ENCODE peak calls at places on chromosomes 12 and 14, in five cellular contexts. H is tibial nerve, A is AG10803, K is cardiac fibroblast, Z is testis. M is an unnamed sample.
A peak's percentile ranks its signal among the peaks of the same experiment; 100 is the strongest.

GRCh38 chr14:92323031-92323915 is at the start of gene SLC24A4:
- DNase-seq in A (no peak), H (no peak), K (peak; percentile 9), Z (peak; percentile 67), M (no peak)

GRCh38 chr14:68467425-68467824 is 325.4 kb downstream of the ZFP36L1 start:
- DNase-seq in A (no peak), Z (no peak), K (no peak), H (no peak), M (no peak)

GRCh38 chr12:26580619-26581018 is 252.4 kb downstream of the ITPR2 start:
- DNase-seq in K (no peak), H (no peak), A (peak; percentile 34), Z (no peak), M (no peak)

GRCh38 chr12:65699251-65699650 is 125.0 kb upstream of the HMGA2 start:
- DNase-seq in H (no peak), K (peak; percentile 93), A (peak; percentile 76), Z (no peak), M (no peak)

GRCh38 chr14:35929171-35929570 is 103.0 kb downstream of the BRMS1L start:
- DNase-seq in K (no peak), Z (no peak), H (no peak), A (no peak), M (no peak)

GRCh38 chr12:15037091-15037723 is 64.4 kb downstream of the PDE6H start:
- DNase-seq in A (no peak), H (no peak), Z (no peak), K (no peak), M (no peak)

GRCh38 chr12:7642876-7643309 is 22.8 kb downstream of the APOBEC1 start:
- DNase-seq in A (no peak), Z (no peak), K (peak; percentile 49), H (no peak), M (no peak)

GRCh38 chr14:104221636-104222375 is 83.4 kb downstream of the KIF26A start:
- DNase-seq in H (no peak), K (no peak), Z (no peak), A (no peak), M (no peak)

GRCh38 chr14:31934767-31935266 is 142.3 kb upstream of the ARHGAP5 start:
- DNase-seq in Z (peak; percentile 72), K (peak; percentile 66), A (peak; percentile 58), H (no peak), M (no peak)

GRCh38 chr12:132210223-132211055 is 66.2 kb downstream of the NOC4L start:
- DNase-seq in Z (no peak), A (no peak), K (no peak), H (no peak), M (no peak)

GRCh38 chr12:48668996-48669395 is 13.0 kb downstream of the KANSL2 start:
- DNase-seq in A (no peak), Z (no peak), H (no peak), K (no peak), M (no peak)

GRCh38 chr14:92969470-92970232 is 46.7 kb downstream of the CHGA start:
- DNase-seq in Z (peak; percentile 71), H (no peak), K (no peak), A (no peak), M (no peak)

GRCh38 chr12:130878193-130879185 is 6.6 kb downstream of the RAN start:
- DNase-seq in K (no peak), H (no peak), A (no peak), Z (no peak), M (no peak)

GRCh38 chr12:124548854-124549378 is 18.5 kb downstream of the NCOR2 start:
- DNase-seq in K (peak; percentile 70), Z (peak; percentile 86), H (no peak), A (peak; percentile 87), M (no peak)

GRCh38 chr14:105945891-105946290 is 419.5 kb downstream of the TMEM121 start:
- DNase-seq in A (no peak), Z (no peak), K (no peak), H (no peak), M (no peak)

GRCh38 chr12:52052471-52053186 is 1.4 kb downstream of the NR4A1 start:
- DNase-seq in H (no peak), K (no peak), Z (no peak), A (no peak), M (no peak)

GRCh38 chr12:10082057-10082874 is 16.5 kb downstream of the CLEC1A start:
- DNase-seq in K (no peak), H (no peak), Z (no peak), A (no peak), M (no peak)

GRCh38 chr14:30587141-30587540 is 28.2 kb downstream of the G2E3 start:
- DNase-seq in Z (no peak), K (no peak), A (no peak), H (no peak), M (no peak)

GRCh38 chr12:93582351-93582750 is 9.9 kb downstream of the SOCS2 start:
- DNase-seq in K (no peak), Z (no peak), A (no peak), H (no peak), M (no peak)

GRCh38 chr12:132133952-132134652 is 10.0 kb downstream of the DDX51 start:
- DNase-seq in K (no peak), Z (no peak), A (no peak), H (no peak), M (no peak)

GRCh38 chr12:54658306-54659264 is 10.4 kb upstream of the DCD start:
- DNase-seq in A (peak; percentile 15), H (no peak), Z (peak; percentile 82), K (peak; percentile 57), M (no peak)

DNA sequence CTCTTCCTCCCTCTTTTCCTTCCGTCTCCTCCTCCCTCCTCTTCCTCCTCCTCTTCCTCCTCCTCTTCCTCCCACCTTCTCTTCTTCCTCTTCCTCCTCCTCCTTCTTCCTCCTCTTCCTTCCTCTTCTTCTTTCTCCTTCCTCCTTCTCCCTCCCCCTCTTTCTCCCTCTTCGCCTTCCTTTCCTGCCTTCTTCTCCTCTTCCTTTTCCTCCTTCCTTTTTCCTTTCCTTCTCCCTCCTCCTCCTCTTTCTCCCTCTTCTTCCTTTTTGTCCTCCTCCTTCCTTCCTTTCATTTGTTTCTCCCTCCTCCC is 36.0 kb downstream of the MEG3 start:
- DNase-seq in Z (no peak), H (no peak), K (no peak), A (no peak), M (no peak)
- TF ChIP-seq CTCF in Z (no peak), H (no peak), K (no peak), A (no peak), M (no peak)

DNA sequence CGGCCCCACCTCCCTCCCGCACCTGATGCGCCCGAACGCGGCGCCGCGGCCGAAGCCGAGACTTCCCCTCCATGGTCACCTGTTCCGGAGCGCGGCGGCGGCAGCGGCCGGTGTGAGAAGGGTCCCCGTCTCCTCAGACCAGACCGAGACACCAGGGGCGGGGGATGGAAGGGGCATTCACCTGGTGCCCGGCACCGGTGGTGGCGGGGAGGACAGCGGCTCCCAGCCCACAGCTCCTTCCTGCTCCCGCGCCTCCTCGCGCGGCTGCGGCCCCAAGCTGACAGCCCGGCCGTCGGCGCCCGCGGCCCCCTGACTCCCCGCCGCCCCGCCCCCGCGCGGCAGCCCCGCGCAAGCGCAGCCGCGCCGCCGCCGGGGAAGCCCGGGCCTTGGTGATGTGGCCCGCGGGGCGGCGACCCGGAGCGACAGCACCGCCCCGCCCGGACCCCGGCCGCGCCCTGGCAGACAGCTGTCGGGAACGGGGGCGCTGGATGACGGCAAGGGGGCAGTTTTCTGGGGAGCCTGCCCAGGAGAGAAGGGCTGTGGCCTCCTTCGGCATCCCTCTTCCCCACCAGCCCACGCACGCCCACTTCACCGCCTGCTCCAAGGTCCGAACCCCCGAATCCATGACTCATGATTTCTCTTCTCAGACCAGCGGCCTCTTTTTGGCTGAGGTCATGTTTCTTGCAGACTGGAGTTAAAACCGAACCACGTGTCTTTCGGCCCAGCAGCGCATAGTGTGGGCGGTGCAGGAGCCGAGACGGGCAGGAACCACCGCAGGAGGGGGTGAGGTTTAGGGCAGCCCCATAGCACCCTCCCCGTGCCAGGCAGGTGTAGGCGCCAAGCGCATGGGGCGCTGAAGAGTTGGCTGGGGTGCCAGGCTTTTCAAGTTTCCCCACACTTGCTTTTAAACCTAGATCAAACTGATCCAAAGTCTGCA is at the start of gene SLC41A2:
- DNase-seq in A (peak; percentile 89), H (peak; percentile 45), Z (peak; percentile 86), K (peak; percentile 96), M (peak; percentile 90)
- TF ChIP-seq CTCF in A (no peak), H (peak; percentile 48), Z (no peak), K (no peak), M (no peak)

GRCh38 chr12:112964915-112965314 is 13.4 kb upstream of the OAS2 start:
- DNase-seq in H (no peak), A (no peak), K (no peak), Z (no peak), M (no peak)
- TF ChIP-seq CTCF in H (no peak), A (no peak), K (no peak), Z (no peak), M (no peak)

GRCh38 chr14:21219120-21219519 is 50.1 kb downstream of the HNRNPC start:
- DNase-seq in H (no peak), K (no peak), Z (no peak), A (no peak), M (no peak)
- TF ChIP-seq CTCF in H (no peak), K (no peak), Z (no peak), A (no peak), M (no peak)

GRCh38 chr14:101767618-101768362 is 6.3 kb downstream of the PPP2R5C start:
- DNase-seq in K (no peak), Z (no peak), A (no peak), H (no peak), M (no peak)
- TF ChIP-seq CTCF in K (no peak), Z (no peak), A (no peak), H (no peak), M (no peak)

GRCh38 chr12:129571901-129572494 is 331.8 kb downstream of the TMEM132D start:
- DNase-seq in H (no peak), A (no peak), Z (no peak), K (no peak), M (no peak)

GRCh38 chr12:129570796-129571400 is 332.9 kb downstream of the TMEM132D start:
- DNase-seq in H (no peak), Z (no peak), K (no peak), A (no peak), M (no peak)

GRCh38 chr12:129563266-129563665 is 340.6 kb downstream of the TMEM132D start:
- DNase-seq in K (no peak), Z (no peak), H (no peak), A (no peak), M (no peak)

GRCh38 chr12:129564768-129565167 is 339.1 kb downstream of the TMEM132D start:
- DNase-seq in H (no peak), A (no peak), Z (no peak), K (no peak), M (no peak)

GRCh38 chr12:129566800-129567199 is 337.0 kb downstream of the TMEM132D start:
- DNase-seq in Z (no peak), K (no peak), A (no peak), H (no peak), M (no peak)
- TF ChIP-seq CTCF in Z (no peak), K (no peak), A (no peak), H (no peak), M (no peak)

GRCh38 chr12:59629890-59630289 is 34.1 kb downstream of the SLC16A7 start:
- DNase-seq in H (no peak), A (no peak), K (no peak), Z (no peak), M (no peak)

GRCh38 chr12:59627582-59627981 is 31.8 kb downstream of the SLC16A7 start:
- DNase-seq in A (no peak), K (no peak), Z (no peak), H (no peak), M (no peak)

GRCh38 chr12:59620326-59620725 is 24.5 kb downstream of the SLC16A7 start:
- DNase-seq in H (no peak), K (peak; percentile 10), Z (no peak), A (no peak), M (no peak)

GRCh38 chr12:59626382-59626781 is 30.6 kb downstream of the SLC16A7 start:
- DNase-seq in H (no peak), A (peak; percentile 18), K (peak; percentile 31), Z (no peak), M (no peak)

GRCh38 chr12:59624732-59625455 is 29.1 kb downstream of the SLC16A7 start:
- DNase-seq in A (no peak), Z (no peak), H (no peak), K (peak; percentile 41), M (no peak)
- TF ChIP-seq CTCF in A (no peak), Z (no peak), H (no peak), K (no peak), M (no peak)

M was measured in activated B cell treated with CpG ODN at 0.5 μM for 24 hours.